ENCODE peak calls at places on chromosome 10, in ten cellular contexts. C is Caco-2, K is Calu3, V is GM04504, J is head of caudate nucleus, O is BE2C, Z is colonic mucosa, R is T-helper 9 cell, P is HCT116, H is GM03348. Q is an unnamed sample.

GRCh38 chr10:72690071-72690755 is 1.7 kb upstream of the MCU start:
- DNase-seq in C (no peak), K (peak), V (no peak), J (no peak), O (no peak), Z (no peak), R (no peak), P (no peak), H (no peak), Q (no peak)

GRCh38 chr10:42690449-42691360 is 52.3 kb upstream of the ZNF33B start:
- DNase-seq in C (peak), K (no peak), V (no peak), J (no peak), O (peak), Z (no peak), R (no peak), P (peak), H (no peak), Q (no peak)

GRCh38 chr10:96417432-96417831 is 58.6 kb upstream of the OPALIN start:
- DNase-seq in C (no peak), K (no peak), V (no peak), J (no peak), O (no peak), Z (peak), R (no peak), P (no peak), H (no peak), Q (no peak)

GRCh38 chr10:49359349-49360231 is 36.3 kb downstream of the DRGX start:
- DNase-seq in C (no peak), K (no peak), V (no peak), J (no peak), O (peak), Z (no peak), R (no peak), P (no peak), H (no peak), Q (no peak)

GRCh38 chr10:5892007-5892406 is 2.0 kb downstream of the FBH1 start:
- DNase-seq in C (no peak), K (no peak), V (no peak), J (no peak), O (no peak), Z (no peak), R (no peak), P (no peak), H (no peak), Q (no peak)

GRCh38 chr10:9198611-9199010 is 1144.1 kb downstream of the GATA3 start:
- DNase-seq in C (no peak), K (no peak), V (peak), J (no peak), O (no peak), Z (no peak), R (no peak), P (no peak), H (peak), Q (no peak)

GRCh38 chr10:52615756-52616419 is 156.7 kb downstream of the MBL2 start:
- DNase-seq in C (no peak), K (no peak), V (no peak), J (no peak), O (no peak), Z (no peak), R (no peak), P (no peak), H (no peak), Q (no peak)

GRCh38 chr10:124996127-124996853 is 54.4 kb downstream of the ZRANB1 start:
- DNase-seq in C (peak), K (no peak), V (no peak), J (no peak), O (no peak), Z (no peak), R (no peak), P (no peak), H (peak), Q (no peak)

GRCh38 chr10:129621694-129622093 is 154.7 kb downstream of the MGMT start:
- DNase-seq in C (no peak), K (no peak), V (no peak), J (no peak), O (no peak), Z (no peak), R (no peak), P (no peak), H (no peak), Q (no peak)

GRCh38 chr10:86654411-86655172 is at the start of gene OPN4:
- DNase-seq in C (peak), K (no peak), V (no peak), J (no peak), O (peak), Z (no peak), R (no peak), P (no peak), H (no peak), Q (peak)

GRCh38 chr10:13890233-13890616 is 303.5 kb downstream of the PRPF18 start:
- DNase-seq in C (no peak), K (no peak), V (no peak), J (no peak), O (no peak), Z (no peak), R (no peak), P (no peak), H (no peak), Q (no peak)

GRCh38 chr10:51503378-51503777 is 196.0 kb downstream of the CSTF2T start:
- DNase-seq in C (no peak), K (no peak), V (no peak), J (no peak), O (no peak), Z (no peak), R (no peak), P (no peak), H (no peak), Q (no peak)

GRCh38 chr10:91409869-91410637 is at the start of gene HECTD2:
- DNase-seq in C (peak), K (peak), V (peak), J (peak), O (peak), Z (peak), R (peak), P (peak), H (peak), Q (peak)

GRCh38 chr10:59968705-59969104 is 62.3 kb upstream of the CCDC6 start:
- DNase-seq in C (no peak), K (peak), V (no peak), J (no peak), O (no peak), Z (peak), R (no peak), P (no peak), H (no peak), Q (peak)

GRCh38 chr10:118027397-118027796 is 19.3 kb downstream of the RAB11FIP2 start:
- DNase-seq in C (no peak), K (no peak), V (no peak), J (peak), O (no peak), Z (no peak), R (no peak), P (no peak), H (no peak), Q (no peak)